ENCODE peak calls at places on chromosome 2, in seven cellular contexts. J, K, B, U, W, A and L are unnamed samples.

GRCh38 chr2:85133751-85134254 is 611 bp downstream of the TCF7L1 start:
- DNase-seq in B (peak; percentile 64), J (peak; percentile 46), W (peak; percentile 51), K (no peak), A (peak; percentile 57), U (peak; percentile 46), L (peak; percentile 57)

GRCh38 chr2:218988650-218989049 is 3.7 kb upstream of the FEV start:
- DNase-seq in A (no peak), J (no peak), U (no peak), W (no peak), K (no peak), B (no peak), L (no peak)

GRCh38 chr2:173076557-173077345 is 1.1 kb downstream of the MAP3K20 start:
- DNase-seq in U (peak; percentile 48), W (peak; percentile 71), B (peak; percentile 54), K (no peak), J (peak; percentile 67), A (peak; percentile 26), L (peak; percentile 68)

GRCh38 chr2:201347154-201347553 is 10.0 kb downstream of the FLACC1 start:
- DNase-seq in U (no peak), J (no peak), W (no peak), B (no peak), K (no peak), A (no peak), L (no peak)

GRCh38 chr2:160379399-160379798 is 114.2 kb downstream of the RBMS1 start:
- DNase-seq in B (peak; percentile 92), W (peak; percentile 98), A (no peak), U (peak; percentile 96), J (peak; percentile 98), K (no peak), L (no peak)

GRCh38 chr2:73516033-73516432 is 126.2 kb downstream of the NAT8 start:
- DNase-seq in A (no peak), U (peak; percentile 12), K (no peak), B (no peak), W (no peak), J (no peak), L (no peak)

GRCh38 chr2:42675815-42676214 is 88.1 kb downstream of the OXER1 start:
- DNase-seq in J (no peak), B (no peak), U (no peak), W (no peak), A (no peak), K (no peak), L (no peak)

GRCh38 chr2:112055833-112056625 is 960 bp downstream of the TMEM87B start:
- DNase-seq in U (peak; percentile 95), A (peak; percentile 74), B (peak; percentile 97), J (peak; percentile 98), K (no peak), W (peak; percentile 95), L (peak; percentile 70)

GRCh38 chr2:47488870-47489584 is 86.1 kb downstream of the MSH2 start:
- DNase-seq in U (peak; percentile 92), W (peak; percentile 88), K (no peak), A (peak; percentile 80), J (peak; percentile 83), B (peak; percentile 84), L (no peak)

GRCh38 chr2:240732911-240733622 is 41.4 kb downstream of the AQP12A start:
- DNase-seq in A (no peak), U (no peak), K (no peak), J (no peak), B (no peak), W (no peak), L (no peak)

GRCh38 chr2:21165350-21165749 is 41.6 kb downstream of the TDRD15 start:
- DNase-seq in K (no peak), W (no peak), A (no peak), B (peak; percentile 1), U (peak; percentile 1), J (no peak), L (no peak)

GRCh38 chr2:12419803-12420202 is 296.9 kb upstream of the TRIB2 start:
- DNase-seq in W (no peak), K (no peak), U (no peak), A (no peak), B (no peak), J (no peak), L (no peak)

GRCh38 chr2:224849264-224849663 is 133.1 kb upstream of the CCDC195 start:
- DNase-seq in J (no peak), U (no peak), A (no peak), K (no peak), W (no peak), B (no peak), L (no peak)
- TF ChIP-seq CTCF in J (peak; percentile 12), U (no peak), A (peak; percentile 31), K (peak; percentile 48), W (no peak), B (peak; percentile 24), L (no peak)

DNA sequence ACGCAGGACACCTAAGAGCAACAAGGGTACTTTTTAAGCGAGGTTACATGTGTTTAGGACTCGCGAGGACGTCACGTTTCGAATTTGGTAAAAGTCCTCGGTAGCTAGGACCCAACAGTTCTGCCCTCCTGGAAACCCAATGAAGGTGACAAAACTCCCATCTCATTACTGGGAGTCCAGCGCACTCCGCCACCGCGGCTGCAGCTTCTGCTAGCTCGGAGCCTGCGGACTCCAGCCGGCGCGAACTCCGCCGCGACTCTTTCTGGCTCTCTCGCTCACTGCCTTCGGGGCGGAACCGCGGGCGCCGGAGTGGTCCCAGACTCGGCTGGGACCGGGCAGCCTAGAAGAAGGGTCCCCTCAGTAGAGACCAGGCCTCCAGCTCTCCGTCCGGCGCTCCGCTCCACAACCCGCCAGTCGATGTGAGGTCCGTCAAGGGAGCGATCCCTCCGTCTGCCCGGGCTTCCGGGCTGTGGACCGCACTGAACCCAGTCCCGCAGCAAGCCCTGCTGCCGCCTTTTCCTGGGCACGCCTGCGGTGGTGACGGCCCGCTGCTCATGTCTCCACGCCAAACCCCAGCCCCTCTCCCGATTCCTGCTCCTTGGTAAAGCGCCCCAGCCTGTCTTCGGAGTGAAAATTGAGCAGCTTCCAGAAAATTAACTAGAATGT is 3.0 kb upstream of the OSR1 start:
- DNase-seq in A (no peak), W (peak; percentile 48), B (peak; percentile 56), J (no peak), U (no peak), K (peak; percentile 56), L (no peak)
- TF ChIP-seq CTCF in A (no peak), W (no peak), B (no peak), J (no peak), U (no peak), K (no peak), L (no peak)

GRCh38 chr2:96264656-96265348 is 995 bp downstream of the TMEM127 start:
- DNase-seq in B (peak; percentile 33), A (peak; percentile 30), U (peak; percentile 29), W (peak; percentile 44), J (peak; percentile 43), K (no peak), L (peak; percentile 61)

GRCh38 chr2:96267159-96267971 is 1.3 kb downstream of the CIAO1 start:
- DNase-seq in K (peak; percentile 51), B (peak; percentile 28), W (peak; percentile 31), A (peak; percentile 20), J (no peak), U (peak; percentile 37), L (peak; percentile 66)

GRCh38 chr2:96265349-96265839 is 403 bp downstream of the TMEM127 start:
- DNase-seq in U (no peak), J (peak; percentile 36), B (no peak), A (peak; percentile 52), K (no peak), W (peak; percentile 11), L (peak; percentile 69)

GRCh38 chr2:96264086-96264485 is 1.7 kb downstream of the TMEM127 start:
- DNase-seq in K (no peak), A (no peak), B (peak; percentile 43), J (peak; percentile 66), U (peak; percentile 29), W (peak; percentile 46), L (no peak)

DNA sequence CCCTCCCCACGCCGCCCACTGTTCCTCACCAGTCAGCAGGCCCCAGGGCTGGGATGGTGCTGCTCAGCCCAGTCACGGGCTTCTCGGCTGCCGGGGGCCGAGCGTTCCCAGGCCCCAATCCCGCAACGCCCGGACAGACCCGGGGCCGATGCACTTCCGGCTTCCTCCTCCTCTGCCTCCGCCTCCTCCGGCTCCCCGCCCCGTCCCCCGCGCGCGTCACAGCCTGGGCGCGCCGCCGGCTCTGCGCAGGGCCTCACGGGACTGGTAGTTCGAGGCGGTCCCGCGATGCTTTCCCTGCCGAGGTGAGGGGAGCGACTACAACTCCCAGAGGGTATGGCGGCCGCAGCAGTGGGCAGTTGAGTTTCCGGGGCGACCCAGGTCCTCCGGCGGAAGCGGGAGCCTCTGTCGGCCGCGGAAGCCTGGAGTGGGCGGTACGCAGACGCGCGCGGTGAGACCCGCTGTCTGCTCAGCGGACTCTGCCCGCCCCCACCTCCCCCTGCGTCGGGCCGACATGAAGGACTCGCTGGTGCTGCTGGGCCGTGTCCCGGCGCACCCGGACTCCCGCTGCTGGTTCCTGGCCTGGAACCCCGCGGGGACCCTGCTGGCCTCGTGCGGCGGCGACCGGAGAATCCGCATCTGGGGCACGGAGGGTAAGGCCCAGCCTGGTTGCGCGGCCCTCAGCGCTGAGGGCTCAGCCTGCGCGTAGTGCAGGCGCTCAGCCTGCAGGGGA is at the start of the genes CIAO1 and TMEM127:
- DNase-seq in W (peak; percentile 96), A (peak; percentile 95), K (peak; percentile 99), J (peak; percentile 99), B (peak; percentile 99), U (peak; percentile 98), L (peak; percentile 100)
- TF ChIP-seq CTCF in W (peak; percentile 46), A (peak; percentile 39), K (peak; percentile 44), J (peak; percentile 44), B (peak; percentile 36), U (peak; percentile 17), L (peak; percentile 36)

GRCh38 chr2:143460382-143460781 is 331.2 kb downstream of the ARHGAP15 start:
- DNase-seq in K (no peak), W (no peak), B (no peak), J (no peak), A (no peak), U (no peak), L (no peak)
- TF ChIP-seq CTCF in K (no peak), W (no peak), B (no peak), J (no peak), A (no peak), U (no peak), L (no peak)